ENCODE peak calls at places on chromosomes 5 and 9, in four cellular contexts. S, G, P and F are unnamed samples.
A peak's percentile ranks its signal among the peaks of the same experiment; 100 is the strongest.

GRCh38 chr5:130166839-130167490 is 262.7 kb downstream of the CHSY3 start:
- DNase-seq in P (no peak), S (no peak), G (no peak), F (no peak)

GRCh38 chr9:79661279-79661678 is 89.5 kb downstream of the TLE4 start:
- DNase-seq in G (no peak), S (no peak), P (no peak), F (no peak)

GRCh38 chr5:26486631-26487030 is 551.8 kb downstream of the CDH9 start:
- DNase-seq in P (no peak), G (no peak), S (no peak), F (no peak)

GRCh38 chr5:891837-892389 is 688 bp downstream of the BRD9 start:
- DNase-seq in G (peak; percentile 5), S (peak; percentile 62), P (no peak), F (no peak)

GRCh38 chr5:19240150-19240549 is 747.9 kb downstream of the CDH18 start:
- DNase-seq in P (peak; percentile 73), G (no peak), S (no peak), F (no peak)

GRCh38 chr5:77867194-77867691 is 91.1 kb upstream of the TBCA start:
- DNase-seq in P (no peak), G (no peak), S (no peak), F (no peak)

GRCh38 chr9:108859459-108860114 is 2.5 kb upstream of the ACTL7A start:
- DNase-seq in S (no peak), P (no peak), G (no peak), F (no peak)

GRCh38 chr5:158458086-158458485 is 599.1 kb upstream of the CLINT1 start:
- DNase-seq in S (no peak), P (no peak), G (no peak), F (no peak)

GRCh38 chr5:14777932-14778788 is 93.4 kb downstream of the ANKH start:
- DNase-seq in G (no peak), P (no peak), S (no peak), F (no peak)

GRCh38 chr9:132241483-132241839 is 79.6 kb downstream of the NTNG2 start:
- DNase-seq in G (no peak), P (no peak), S (peak; percentile 89), F (no peak)

GRCh38 chr9:752681-753200 is 88.8 kb upstream of the DMRT1 start:
- DNase-seq in P (no peak), G (no peak), S (no peak), F (no peak)

GRCh38 chr9:96048116-96048953 is 172.8 kb downstream of the ERCC6L2 start:
- DNase-seq in G (no peak), P (no peak), S (peak; percentile 60), F (no peak)

GRCh38 chr9:78030553-78031270 is 899 bp downstream of the GNAQ start:
- DNase-seq in S (peak; percentile 92), G (peak; percentile 54), P (no peak), F (no peak)

GRCh38 chr5:149389552-149390495 is 10.7 kb upstream of the IL17B start:
- DNase-seq in P (no peak), S (no peak), G (no peak), F (no peak)

GRCh38 chr5:170339780-170340167 is 42.2 kb upstream of the LCP2 start:
- DNase-seq in G (no peak), P (no peak), S (no peak), F (no peak)

GRCh38 chr9:99192786-99193465 is 28.8 kb downstream of the ALG2 start:
- DNase-seq in P (no peak), G (no peak), S (no peak), F (no peak)

GRCh38 chr9:125910286-125910685 is 163.1 kb downstream of the PBX3 start:
- DNase-seq in G (no peak), S (no peak), P (no peak), F (no peak)

GRCh38 chr5:154191467-154192261 is 1.1 kb downstream of the GALNT10 start:
- DNase-seq in S (no peak), G (peak; percentile 22), P (peak; percentile 46), F (no peak)
- TF ChIP-seq CTCF in S (no peak), G (no peak), P (no peak), F (no peak)

GRCh38 chr5:6085461-6085860 is 292.9 kb downstream of the MED10 start:
- DNase-seq in P (no peak), S (no peak), G (no peak), F (no peak)
- H3K27ac ChIP-seq in P (no peak overlapping the region), S (no peak overlapping the region), G (no peak overlapping the region), F (no peak overlapping the region)

GRCh38 chr5:39500656-39501295 is 76.0 kb upstream of the DAB2 start:
- DNase-seq in S (no peak), G (no peak), P (peak; percentile 46), F (no peak)

GRCh38 chr5:39501403-39501802 is 76.6 kb upstream of the DAB2 start:
- DNase-seq in G (no peak), S (no peak), P (peak; percentile 91), F (no peak)

GRCh38 chr5:39505751-39506150 is 81.0 kb upstream of the DAB2 start:
- DNase-seq in P (no peak), G (no peak), S (no peak), F (no peak)

GRCh38 chr5:39502704-39503103 is 77.9 kb upstream of the DAB2 start:
- DNase-seq in P (no peak), G (no peak), S (no peak), F (no peak)

DNA sequence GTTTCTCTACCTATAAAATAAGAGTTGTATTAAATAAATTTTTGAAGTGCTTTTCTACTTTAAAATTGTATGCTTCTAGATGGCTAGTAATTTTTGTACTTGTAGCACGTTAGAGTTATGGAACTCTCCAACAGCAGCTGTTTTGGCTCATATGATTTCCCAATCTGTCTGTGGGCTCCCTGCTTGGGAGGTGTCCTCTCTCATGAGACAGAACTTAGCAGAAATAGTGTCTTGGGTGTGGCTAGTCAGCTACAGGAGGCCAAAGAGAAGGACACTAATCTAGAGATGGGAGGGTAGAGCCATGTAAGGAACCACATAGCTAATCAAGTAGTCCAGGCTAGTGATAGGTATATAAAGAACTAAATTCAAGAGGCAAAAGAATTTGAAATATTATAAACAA is 78.4 kb upstream of the DAB2 start:
- DNase-seq in S (no peak), G (no peak), P (no peak), F (no peak)
- TF ChIP-seq CTCF in S (no peak), G (no peak), P (no peak), F (no peak)

GRCh38 chr9:120878188-120879130 is 1.5 kb upstream of the PHF19 start:
- DNase-seq in P (no peak), G (no peak), S (no peak), F (no peak)
- H3K27ac ChIP-seq in P (no peak overlapping the region), G (peak overlapping the region; percentile 86), S (no peak overlapping the region), F (peak overlapping the region; percentile 98)

GRCh38 chr5:176387384-176387925 is 943 bp downstream of the NOP16 start:
- DNase-seq in S (no peak), P (no peak), G (no peak), F (no peak)
- TF ChIP-seq CTCF in S (no peak), P (no peak), G (no peak), F (no peak)

DNA sequence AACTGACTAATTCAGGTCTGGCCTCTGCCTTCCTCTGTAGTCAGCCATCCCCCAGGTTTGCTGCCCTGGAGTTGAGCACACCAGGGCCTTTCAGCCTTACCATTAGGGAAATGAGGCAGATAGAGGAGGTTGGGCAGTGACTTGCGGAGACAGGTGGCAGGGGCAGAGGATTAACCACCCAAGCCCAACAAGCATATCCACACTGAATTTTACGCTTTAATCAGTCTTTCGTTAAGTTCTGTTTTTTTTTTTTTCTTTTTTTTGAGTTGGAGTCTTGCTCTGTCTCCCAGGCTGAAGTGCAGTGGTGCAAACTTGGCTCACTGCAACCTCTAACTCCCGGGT is 80.0 kb upstream of the TNFAIP8 start:
- DNase-seq in G (no peak), S (no peak), P (no peak), F (no peak)
- H3K27ac ChIP-seq in G (peak overlapping the region; percentile 84), S (peak overlapping the region; percentile 97), P (peak overlapping the region; percentile 55), F (peak overlapping the region; percentile 53)

DNA sequence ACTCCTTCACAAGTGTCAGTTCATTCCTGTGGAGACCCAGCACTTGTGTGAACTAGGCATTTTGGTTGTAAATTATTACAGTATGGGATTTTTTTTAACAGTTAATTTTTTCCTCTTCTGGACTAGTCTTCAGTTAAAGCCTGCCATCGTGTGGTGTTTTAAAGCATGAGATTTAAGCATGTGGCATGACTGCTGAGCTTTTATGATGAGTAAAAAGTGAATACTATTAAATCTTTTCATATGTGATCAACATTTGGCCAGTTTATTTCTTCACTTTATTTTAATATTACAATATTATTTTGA is 25.0 kb downstream of the LMNB1 start:
- DNase-seq in S (no peak), G (no peak), P (no peak), F (no peak)
- TF ChIP-seq CTCF in S (no peak), G (no peak), P (peak; percentile 31), F (peak; percentile 31)

GRCh38 chr5:13627673-13628454 is 316.6 kb downstream of the DNAH5 start:
- DNase-seq in P (no peak), S (no peak), G (no peak), F (no peak)

GRCh38 chr5:13625616-13626198 is 318.8 kb downstream of the DNAH5 start:
- DNase-seq in S (no peak), P (peak; percentile 20), G (no peak), F (no peak)

GRCh38 chr5:13629218-13629617 is 315.3 kb downstream of the DNAH5 start:
- DNase-seq in G (no peak), P (no peak), S (no peak), F (no peak)

GRCh38 chr5:13624283-13625074 is 320.0 kb downstream of the DNAH5 start:
- DNase-seq in G (no peak), S (no peak), P (no peak), F (no peak)
- H3K27ac ChIP-seq in G (no peak overlapping the region), S (no peak overlapping the region), P (no peak overlapping the region), F (no peak overlapping the region)

DNA sequence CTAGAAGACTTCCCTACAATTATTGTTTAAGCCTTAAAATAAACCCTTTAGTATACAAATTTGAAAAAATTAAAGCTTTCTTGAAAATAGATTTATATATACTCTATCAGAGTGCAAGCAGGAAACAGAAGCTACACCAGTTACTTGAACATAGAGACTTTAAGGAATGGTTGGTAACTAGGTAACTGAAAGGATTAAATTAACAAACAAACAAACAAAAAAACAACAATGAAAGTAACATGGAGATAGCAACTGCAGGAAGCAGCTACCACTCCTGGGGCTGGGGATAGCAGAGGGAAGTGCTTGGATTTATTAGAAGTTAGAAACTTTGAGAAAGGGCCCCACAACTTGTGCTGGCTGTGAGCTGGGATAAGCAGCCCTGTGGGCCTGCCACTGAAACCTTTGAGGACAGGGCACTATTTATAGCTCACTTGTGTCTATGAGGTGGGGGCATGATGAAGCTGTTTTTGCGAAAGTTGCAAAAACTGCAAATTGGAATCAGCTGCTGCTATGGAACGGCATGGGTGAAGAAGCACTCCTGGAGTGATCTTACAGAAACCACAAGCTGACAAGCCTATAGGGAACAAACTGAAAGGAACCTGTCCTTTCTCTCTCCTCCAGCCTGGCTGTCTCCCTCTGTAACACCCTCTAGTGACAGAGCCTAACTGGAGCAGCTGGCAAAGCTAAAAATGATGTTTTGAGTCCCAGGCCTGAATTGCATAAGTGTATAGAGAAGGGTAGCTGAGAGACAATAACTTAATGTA is 91.3 kb upstream of the RANBP6 start:
- DNase-seq in S (no peak), P (no peak), G (no peak), F (no peak)
- TF ChIP-seq CTCF in S (peak; percentile 14), P (no peak), G (no peak), F (peak; percentile 18)